ENCODE peak calls at places on chromosomes 13 and 19, in ten cellular contexts. E, L, M, H, A, J, N, C, W and P are unnamed samples.

GRCh38 chr19:21704320-21704719 is 63.1 kb downstream of the ZNF100 start:
- DNase-seq in E (no peak), L (no peak), M (no peak), H (no peak), A (no peak), J (no peak), N (no peak), C (no peak), W (no peak), P (no peak)

GRCh38 chr19:16074488-16075365 is 1.6 kb upstream of the TPM4 start:
- DNase-seq in E (no peak), L (no peak), M (no peak), H (no peak), A (peak; percentile 8), J (no peak), N (no peak), C (no peak), W (no peak), P (no peak)

GRCh38 chr19:56403261-56403660 is 871 bp upstream of the ZNF583 start:
- DNase-seq in E (no peak), L (peak; percentile 7), M (peak; percentile 40), H (no peak), A (no peak), J (no peak), N (no peak), C (no peak), W (no peak), P (no peak)

GRCh38 chr13:30346159-30346788 is 38.9 kb upstream of the KATNAL1 start:
- DNase-seq in E (no peak), L (no peak), M (no peak), H (no peak), A (peak; percentile 75), J (peak; percentile 76), N (peak; percentile 34), C (peak; percentile 38), W (no peak), P (no peak)

GRCh38 chr19:37718357-37718756 is 1.2 kb downstream of the ZNF607 start:
- DNase-seq in E (no peak), L (no peak), M (no peak), H (no peak), A (no peak), J (peak; percentile 2), N (peak; percentile 27), C (no peak), W (no peak), P (no peak)

GRCh38 chr19:38183227-38183914 is 40.7 kb downstream of the DPF1 start:
- DNase-seq in E (peak; percentile 72), L (peak; percentile 35), M (no peak), H (peak; percentile 20), A (no peak), J (no peak), N (no peak), C (no peak), W (no peak), P (peak; percentile 80)

GRCh38 chr13:43537124-43537523 is 249.6 kb downstream of the ENOX1 start:
- DNase-seq in E (peak; percentile 22), L (peak; percentile 77), M (no peak), H (no peak), A (no peak), J (no peak), N (no peak), C (no peak), W (no peak), P (no peak)

GRCh38 chr19:56927791-56928207 is 87.3 kb upstream of the PEG3 start:
- DNase-seq in E (no peak), L (no peak), M (no peak), H (no peak), A (no peak), J (no peak), N (no peak), C (no peak), W (no peak), P (no peak)

GRCh38 chr13:99721606-99722384 is 220.5 kb downstream of the TM9SF2 start:
- DNase-seq in E (no peak), L (no peak), M (peak; percentile 4), H (no peak), A (no peak), J (peak; percentile 59), N (no peak), C (no peak), W (no peak), P (peak; percentile 30)

GRCh38 chr19:5983367-5983955 is 5.5 kb upstream of the RANBP3 start:
- DNase-seq in E (no peak), L (peak; percentile 70), M (no peak), H (no peak), A (no peak), J (peak; percentile 78), N (no peak), C (no peak), W (no peak), P (no peak)

DNA sequence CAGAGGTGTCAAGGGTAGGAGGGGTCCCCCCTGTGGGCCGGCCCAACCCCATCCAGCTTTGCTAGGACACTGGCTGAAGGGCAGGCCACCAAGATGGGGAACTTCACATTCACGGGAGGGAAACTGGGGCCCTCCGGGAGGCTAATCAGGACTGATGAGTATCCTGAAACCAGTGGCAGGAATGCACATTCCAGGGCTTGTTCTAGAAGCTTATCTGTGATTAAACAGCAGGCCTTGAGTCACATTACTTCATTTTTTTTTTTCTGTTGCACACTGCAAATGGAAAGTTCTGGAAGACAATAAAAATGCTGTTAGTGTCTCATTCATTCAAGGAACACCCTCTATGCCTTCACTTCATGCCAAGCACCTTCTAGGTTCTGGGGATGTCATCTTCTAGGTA is 15.5 kb upstream of the SIGLEC11 start:
- DNase-seq in E (no peak), L (no peak), M (no peak), H (peak; percentile 27), A (no peak), J (no peak), N (no peak), C (no peak), W (no peak), P (no peak)
- TF ChIP-seq CTCF in E (no peak), L (no peak), M (no peak), H (no peak), A (no peak), J (no peak), N (no peak), C (no peak), W (no peak), P (no peak)

GRCh38 chr13:40146063-40146462 is 490.6 kb downstream of the COG6 start:
- DNase-seq in E (no peak), L (no peak), M (no peak), H (no peak), A (no peak), J (no peak), N (no peak), C (no peak), W (no peak), P (no peak)
- TF ChIP-seq CTCF in E (no peak), L (no peak), M (no peak), H (no peak), A (no peak), J (no peak), N (no peak), C (no peak), W (no peak), P (no peak)

GRCh38 chr13:51262501-51263211 is 40.5 kb downstream of the FAM124A start:
- DNase-seq in E (no peak), L (no peak), M (no peak), H (no peak), A (no peak), J (peak; percentile 44), N (no peak), C (no peak), W (no peak), P (peak; percentile 17)
- TF ChIP-seq CTCF in E (peak; percentile 41), L (peak; percentile 16), M (no peak), H (peak; percentile 12), A (no peak), J (peak; percentile 41), N (no peak), C (no peak), W (no peak), P (no peak)

GRCh38 chr13:50320297-50320862 is 305.1 kb downstream of the KCNRG start:
- DNase-seq in E (no peak), L (peak; percentile 42), M (peak; percentile 84), H (peak; percentile 62), A (no peak), J (no peak), N (no peak), C (no peak), W (no peak), P (no peak)
- TF ChIP-seq CTCF in E (no peak), L (no peak), M (no peak), H (no peak), A (no peak), J (no peak), N (no peak), C (no peak), W (no peak), P (no peak)